ENCODE peak calls at places on chromosomes 4 and X, in eight cellular contexts. D, A, C, I, Y, X, J and K are unnamed samples.

GRCh38 chr4:168522829-168523228 is 26.0 kb downstream of the PALLD start:
- DNase-seq in I (no peak), X (no peak), D (no peak), Y (no peak), J (no peak), C (no peak), A (no peak), K (no peak)

GRCh38 chr4:52173470-52174055 is 122.5 kb downstream of the SPATA18 start:
- DNase-seq in Y (no peak), A (no peak), I (no peak), J (no peak), X (no peak), D (peak), C (peak), K (no peak)

GRCh38 chr4:101222156-101222845 is 125.0 kb downstream of the PPP3CA start:
- DNase-seq in Y (no peak), J (no peak), C (no peak), X (no peak), D (no peak), A (no peak), I (no peak), K (no peak)

GRCh38 chr4:19684079-19684478 is 567.6 kb upstream of the SLIT2 start:
- DNase-seq in I (no peak), J (no peak), D (no peak), X (no peak), C (no peak), A (no peak), Y (no peak), K (no peak)

GRCh38 chrX:94751611-94752010 is 1077.6 kb downstream of the FAM133A start:
- DNase-seq in I (no peak), D (no peak), Y (peak), C (no peak), A (no peak), J (no peak), X (no peak), K (no peak)

GRCh38 chrX:38768079-38768478 is 33.2 kb upstream of the MID1IP1 start:
- DNase-seq in C (no peak), J (no peak), Y (peak), I (no peak), A (peak), D (no peak), X (no peak), K (no peak)

GRCh38 chr4:164446516-164446915 is 307.4 kb upstream of the SMIM31 start:
- DNase-seq in D (no peak), X (no peak), I (no peak), C (no peak), J (no peak), A (no peak), Y (no peak), K (no peak)

GRCh38 chr4:116357758-116358157 is 727.6 kb downstream of the TRAM1L1 start:
- DNase-seq in C (no peak), X (no peak), D (no peak), Y (no peak), I (no peak), A (peak), J (no peak), K (no peak)

GRCh38 chr4:132332932-132333722 is 816.0 kb upstream of the PCDH10 start:
- DNase-seq in J (no peak), A (no peak), C (no peak), I (no peak), X (no peak), Y (no peak), D (no peak), K (no peak)